ENCODE peak calls at places on chromosome 1, in ten cellular contexts. J is GM06990, W is fibroblast of lung, Y is SK-N-SH, R is brain microvascular endothelial cell, E is heart left ventricle, X is hepatocyte, S is left lung, A is cardiac muscle cell, M is thoracic aorta. U is an unnamed sample.

GRCh38 chr1:205563927-205564441 is 59.5 kb downstream of the CDK18 start:
- DNase-seq in Y (no peak), S (no peak), R (no peak), M (no peak), W (no peak), J (no peak), X (no peak), E (no peak), A (no peak), U (peak; percentile 36)

GRCh38 chr1:162233937-162234336 is 142.7 kb downstream of the SPATA46 start:
- DNase-seq in M (no peak), W (no peak), E (no peak), S (no peak), Y (no peak), J (no peak), X (no peak), R (no peak), A (no peak), U (no peak)

GRCh38 chr1:158371188-158371953 is 17.7 kb downstream of the CD1E start:
- DNase-seq in R (no peak), J (peak; percentile 46), W (no peak), E (no peak), S (no peak), A (no peak), Y (no peak), X (no peak), M (no peak), U (peak; percentile 26)

GRCh38 chr1:174058639-174059038 is 36.5 kb upstream of the RC3H1 start:
- DNase-seq in M (no peak), E (no peak), Y (no peak), W (peak; percentile 55), X (no peak), A (no peak), R (peak; percentile 47), J (no peak), S (no peak), U (no peak)

GRCh38 chr1:10471411-10472219 is 714 bp downstream of the DFFA start:
- DNase-seq in Y (peak; percentile 44), W (peak; percentile 48), X (no peak), M (no peak), S (no peak), A (peak; percentile 52), R (peak; percentile 17), E (no peak), J (no peak), U (peak; percentile 37)

GRCh38 chr1:151839457-151840409 is at the start of gene C2CD4D:
- DNase-seq in E (no peak), S (peak; percentile 60), J (peak; percentile 69), X (peak; percentile 82), A (peak; percentile 64), M (no peak), Y (no peak), W (no peak), R (no peak), U (peak; percentile 57)

GRCh38 chr1:222792744-222793143 is 22.1 kb upstream of the DISP1 start:
- DNase-seq in S (no peak), W (peak; percentile 19), A (peak; percentile 51), X (peak; percentile 42), J (no peak), Y (peak; percentile 68), R (no peak), E (no peak), M (no peak), U (no peak)

GRCh38 chr1:155983191-155984023 is 5.1 kb upstream of the ARHGEF2 start:
- DNase-seq in A (peak; percentile 99), M (no peak), X (peak; percentile 76), J (no peak), R (peak; percentile 88), W (peak; percentile 96), Y (no peak), E (peak; percentile 84), S (no peak), U (peak; percentile 80)

GRCh38 chr1:65235867-65236805 is 73.2 kb upstream of the DNAJC6 start:
- DNase-seq in S (no peak), Y (peak; percentile 25), X (peak; percentile 27), M (no peak), R (no peak), W (peak; percentile 19), J (no peak), A (peak; percentile 66), E (no peak), U (peak; percentile 57)

GRCh38 chr1:92480813-92481597 is 5.7 kb downstream of the GFI1 start:
- DNase-seq in Y (peak; percentile 55), J (no peak), R (no peak), X (peak; percentile 17), W (no peak), A (no peak), S (no peak), E (peak; percentile 61), M (no peak), U (no peak)

GRCh38 chr1:87119741-87120140 is 205.3 kb downstream of the HS2ST1 start:
- DNase-seq in M (no peak), E (no peak), X (no peak), S (no peak), A (no peak), J (no peak), W (no peak), R (no peak), Y (no peak), U (no peak)

GRCh38 chr1:43835141-43836021 is 98.2 kb upstream of the ARTN start:
- DNase-seq in X (no peak), J (peak; percentile 41), M (no peak), Y (peak; percentile 51), S (peak; percentile 53), E (no peak), A (peak; percentile 91), R (peak; percentile 85), W (peak; percentile 97), U (peak; percentile 54)

GRCh38 chr1:23591460-23592208 is 32.3 kb upstream of the ID3 start:
- DNase-seq in A (no peak), Y (no peak), W (no peak), E (peak; percentile 57), M (no peak), R (no peak), X (no peak), S (no peak), J (peak; percentile 84), U (no peak)

GRCh38 chr1:185058103-185058502 is 12.7 kb downstream of the RNF2 start:
- DNase-seq in R (no peak), W (no peak), A (no peak), M (no peak), X (no peak), Y (no peak), S (no peak), J (no peak), E (no peak), U (no peak)

GRCh38 chr1:86739901-86740507 is 35.6 kb downstream of the SH3GLB1 start:
- DNase-seq in S (no peak), X (no peak), Y (no peak), A (peak; percentile 34), J (no peak), W (no peak), R (no peak), E (no peak), M (no peak), U (no peak)

GRCh38 chr1:169003864-169004516 is 102.5 kb upstream of the ATP1B1 start:
- DNase-seq in J (no peak), R (no peak), Y (no peak), A (peak; percentile 25), W (peak; percentile 4), X (peak; percentile 32), M (peak; percentile 7), E (no peak), S (peak; percentile 44), U (no peak)

GRCh38 chr1:34176830-34177613 is at the start of gene C1orf94:
- DNase-seq in J (no peak), M (no peak), S (no peak), A (no peak), W (no peak), E (no peak), X (no peak), Y (no peak), R (no peak), U (no peak)

GRCh38 chr1:34178072-34178471 is 1.4 kb downstream of the C1orf94 start:
- DNase-seq in R (no peak), Y (no peak), W (no peak), M (no peak), S (no peak), A (no peak), E (no peak), X (no peak), J (no peak), U (no peak)

GRCh38 chr1:34175737-34176136 is 970 bp upstream of the C1orf94 start:
- DNase-seq in J (no peak), R (no peak), Y (no peak), W (no peak), M (no peak), A (no peak), X (no peak), E (no peak), S (no peak), U (no peak)
- TF ChIP-seq CTCF in J (no peak), R (no peak), Y (no peak), W (no peak), M (no peak), A (no peak), X (no peak), E (no peak), S (no peak), U (no peak)

GRCh38 chr1:6172549-6172948 is 7.6 kb downstream of the CHD5 start:
- DNase-seq in R (no peak), S (no peak), A (no peak), E (no peak), M (no peak), X (no peak), Y (peak; percentile 29), J (no peak), W (no peak), U (no peak)
- H3K27me3 ChIP-seq in R (peaks cover 13% of the 10 kb centered on the region), S (peaks cover under 1% of the 10 kb centered on the region), A (peaks cover 46% of the 10 kb centered on the region), E (peaks cover 44% of the 10 kb centered on the region), M (no peaks in the 10 kb centered on the region), X (peaks cover 28% of the 10 kb centered on the region), Y (no peaks in the 10 kb centered on the region), J (peaks cover 4% of the 10 kb centered on the region), W (peaks cover 9% of the 10 kb centered on the region), U (peaks cover 19% of the 10 kb centered on the region)

DNA sequence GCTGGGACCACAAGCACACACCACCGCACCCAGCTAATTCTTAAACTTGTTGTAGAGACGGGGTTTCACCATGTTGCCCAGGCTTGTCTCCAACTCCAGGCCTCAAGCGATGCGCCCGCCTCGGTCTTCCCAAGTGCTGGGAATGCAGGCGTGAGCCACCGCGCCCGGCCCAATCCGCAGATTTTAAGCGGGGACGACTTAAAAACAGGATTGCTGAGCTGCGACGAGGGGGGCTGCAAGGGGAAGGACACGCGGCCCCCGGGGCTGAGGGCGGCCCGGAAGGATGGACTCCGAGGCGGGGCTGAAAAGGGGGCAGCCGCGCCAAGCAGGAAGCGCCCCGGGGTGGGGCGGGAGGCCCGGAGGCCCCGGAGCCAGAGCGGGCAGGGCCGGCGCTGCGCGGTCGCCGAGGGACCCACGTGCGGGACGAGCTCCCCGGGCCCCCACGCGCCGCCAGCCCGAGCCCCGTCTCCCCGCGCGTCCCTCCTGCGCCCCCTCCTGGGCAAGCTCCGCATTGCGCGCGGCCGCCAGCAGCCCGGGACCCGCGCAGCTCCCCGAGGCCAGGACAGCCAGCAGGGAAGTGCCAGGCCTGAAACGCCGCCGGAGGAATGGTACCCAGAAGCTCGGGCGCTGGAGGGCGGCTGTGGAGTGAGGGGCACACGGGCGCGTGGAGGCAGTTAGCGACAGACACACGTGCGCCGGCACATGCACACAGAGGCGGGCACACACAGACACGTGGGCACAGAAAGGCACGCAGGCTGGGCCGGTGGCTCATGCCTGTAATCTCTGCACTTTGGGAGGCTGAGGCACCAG is 5.5 kb upstream of the PRKCZ start:
- DNase-seq in W (peak; percentile 18), X (peak; percentile 86), J (peak; percentile 69), R (peak; percentile 16), A (peak; percentile 65), Y (peak; percentile 97), S (peak; percentile 62), E (peak; percentile 86), M (no peak), U (peak; percentile 12)
- H3K4me3 ChIP-seq in W (no peak overlapping the region), X (no peak overlapping the region), J (no peak overlapping the region), R (no peak overlapping the region), A (no peak overlapping the region), Y (peak overlapping the region; percentile 41), S (no peak overlapping the region), E (no peak overlapping the region), M (peak overlapping the region; percentile 39), U (peak overlapping the region; percentile 32)

GRCh38 chr1:165408518-165408917 is 36.4 kb downstream of the RXRG start:
- DNase-seq in R (peak; percentile 20), X (peak; percentile 78), M (no peak), Y (peak; percentile 20), J (no peak), W (peak; percentile 6), A (peak; percentile 55), S (no peak), E (no peak), U (peak; percentile 77)
- TF ChIP-seq CTCF in R (peak; percentile 39), X (peak; percentile 53), M (peak; percentile 22), Y (peak; percentile 43), J (peak; percentile 49), W (peak; percentile 25), A (peak; percentile 34), S (peak; percentile 20), E (peak; percentile 57), U (peak; percentile 55)

U was measured in bronchial epithelial cell.